ENCODE peak calls at places on chromosomes 13 and 19, in eight cellular contexts. A is amniotic stem cell; N is cerebellar cortex; S is fibroblast of lung; G is HEK293T; O is germinal center; F is AG04450; C is stimulated activated CD4-positive, alpha-beta T cell treated with anti-CD3 and anti-CD28 coated beads, Interleukin-4, amount 100 ng/mL, for 24 hours. V is an unnamed sample.

GRCh38 chr19:5128251-5128931 is 159.5 kb downstream of the KDM4B start:
- DNase-seq in A (no peak), N (no peak), S (peak), G (peak), O (no peak), F (peak), C (no peak), V (peak)

GRCh38 chr13:101942038-101942437 is 459.8 kb downstream of the FGF14 start:
- DNase-seq in A (no peak), N (peak), S (peak), G (no peak), O (no peak), F (no peak), C (no peak), V (no peak)

GRCh38 chr13:48531416-48532145 is 1.3 kb downstream of the RCBTB2 start:
- DNase-seq in A (no peak), N (peak), S (no peak), G (no peak), O (no peak), F (no peak), C (peak), V (no peak)

GRCh38 chr19:22052644-22053013 is 345 bp downstream of the ZNF257 start:
- DNase-seq in A (no peak), N (no peak), S (no peak), G (no peak), O (peak), F (no peak), C (peak), V (no peak)

GRCh38 chr19:30065680-30066606 is 123.9 kb downstream of the URI1 start:
- DNase-seq in A (no peak), N (peak), S (no peak), G (no peak), O (no peak), F (no peak), C (no peak), V (no peak)

GRCh38 chr19:38786572-38787265 is 2.3 kb upstream of the LGALS7B start:
- DNase-seq in A (no peak), N (no peak), S (no peak), G (no peak), O (no peak), F (no peak), C (no peak), V (no peak)

GRCh38 chr13:36282818-36283432 is 14.7 kb downstream of the CCDC169 start:
- DNase-seq in A (peak), N (peak), S (peak), G (peak), O (no peak), F (peak), C (no peak), V (no peak)

GRCh38 chr19:8611890-8612806 is 1.6 kb upstream of the ADAMTS10 start:
- DNase-seq in A (no peak), N (peak), S (peak), G (no peak), O (no peak), F (no peak), C (no peak), V (peak)

GRCh38 chr13:30362869-30363268 is 55.5 kb upstream of the KATNAL1 start:
- DNase-seq in A (no peak), N (no peak), S (no peak), G (no peak), O (no peak), F (no peak), C (no peak), V (no peak)

GRCh38 chr13:33730147-33730546 is 87.8 kb upstream of the RFC3 start:
- DNase-seq in A (no peak), N (no peak), S (no peak), G (no peak), O (no peak), F (no peak), C (no peak), V (no peak)

GRCh38 chr19:40553885-40554857 is 22.5 kb upstream of the SHKBP1 start:
- DNase-seq in A (no peak), N (no peak), S (no peak), G (no peak), O (no peak), F (no peak), C (no peak), V (no peak)

GRCh38 chr13:109718726-109719125 is 67.7 kb downstream of the IRS2 start:
- DNase-seq in A (no peak), N (no peak), S (no peak), G (no peak), O (no peak), F (no peak), C (no peak), V (no peak)

GRCh38 chr19:31356587-31357314 is 7.5 kb upstream of the TSHZ3 start:
- DNase-seq in A (no peak), N (no peak), S (no peak), G (peak), O (peak), F (no peak), C (peak), V (no peak)

GRCh38 chr19:53552001-53552721 is 14.2 kb downstream of the ZNF331 start:
- DNase-seq in A (no peak), N (no peak), S (no peak), G (no peak), O (no peak), F (no peak), C (no peak), V (no peak)

GRCh38 chr19:34256835-34257558 is 2.6 kb downstream of the GARRE1 start:
- DNase-seq in A (no peak), N (no peak), S (no peak), G (no peak), O (no peak), F (no peak), C (no peak), V (peak)

GRCh38 chr13:78028960-78029359 is 110.3 kb upstream of the EDNRB start:
- DNase-seq in A (no peak), N (no peak), S (no peak), G (no peak), O (no peak), F (no peak), C (no peak), V (no peak)

GRCh38 chr13:56907766-56908165 is 233.0 kb upstream of the PRR20A start:
- DNase-seq in A (no peak), N (no peak), S (no peak), G (no peak), O (no peak), F (no peak), C (no peak), V (no peak)

GRCh38 chr19:11530432-11530831 is 1.5 kb upstream of the ECSIT start:
- DNase-seq in A (no peak), N (peak), S (peak), G (peak), O (peak), F (peak), C (peak), V (no peak)

V was measured in BJ.